ENCODE peak calls at places on chromosomes 6 and 20, in eight cellular contexts. R is stimulated activated CD8-positive, alpha-beta memory T cell treated with anti-CD3 and anti-CD28 coated beads, Interleukin-12 subunit alpha, Interleukin-12 subunit beta, amount 100 ng/mL, for 4 hours; P is kidney tubule cell; F is GM12864; N is heart right ventricle; X is renal cortical epithelial cell; Q is RCC 7860; M is KG1. K is an unnamed sample.

GRCh38 chr20:61354501-61354900 is 102.4 kb downstream of the CDH4 start:
- DNase-seq in R (no peak), P (no peak), F (no peak), N (no peak), X (no peak), Q (no peak), M (no peak), K (no peak)

GRCh38 chr6:160950507-160950906 is 41.1 kb upstream of the MAP3K4 start:
- DNase-seq in R (no peak), P (peak), F (no peak), N (peak), X (peak), Q (no peak), M (no peak), K (no peak)

GRCh38 chr6:30782425-30783014 is 38.2 kb upstream of the IER3 start:
- DNase-seq in R (no peak), P (peak), F (no peak), N (no peak), X (peak), Q (peak), M (no peak), K (no peak)

GRCh38 chr6:18177566-18177965 is 22.3 kb downstream of the KDM1B start:
- DNase-seq in R (no peak), P (no peak), F (no peak), N (no peak), X (no peak), Q (no peak), M (no peak), K (no peak)

GRCh38 chr6:37566209-37566859 is 66.6 kb upstream of the CCDC167 start:
- DNase-seq in R (peak), P (peak), F (no peak), N (peak), X (no peak), Q (no peak), M (no peak), K (no peak)

GRCh38 chr6:130958468-130958867 is 104.6 kb downstream of the EPB41L2 start:
- DNase-seq in R (no peak), P (no peak), F (no peak), N (no peak), X (no peak), Q (no peak), M (no peak), K (no peak)

GRCh38 chr20:44690781-44691423 is 24.3 kb upstream of the CCN5 start:
- DNase-seq in R (no peak), P (no peak), F (no peak), N (peak), X (no peak), Q (no peak), M (no peak), K (no peak)

GRCh38 chr6:150334790-150335783 is 33.7 kb upstream of the IYD start:
- DNase-seq in R (no peak), P (peak), F (peak), N (peak), X (peak), Q (peak), M (no peak), K (no peak)

GRCh38 chr20:2101057-2101934 is at the start of gene STK35:
- DNase-seq in R (no peak), P (no peak), F (peak), N (no peak), X (peak), Q (peak), M (peak), K (no peak)

K was measured in GDM1.